ENCODE peak calls at places on chromosomes 1 and 21, in five cellular contexts. O, H, W, T and X are unnamed samples.
A peak's percentile ranks its signal among the peaks of the same experiment; 100 is the strongest.

GRCh38 chr1:70247768-70248167 is 26.6 kb downstream of the SRSF11 start:
- DNase-seq in O (no peak), H (no peak), W (no peak), T (no peak), X (no peak)

GRCh38 chr1:43890815-43891214 is 42.8 kb upstream of the ARTN start:
- DNase-seq in O (no peak), H (no peak), W (no peak), T (no peak), X (no peak)

GRCh38 chr1:2233997-2234761 is 6.1 kb downstream of the SKI start:
- DNase-seq in O (peak; percentile 96), H (peak; percentile 10), W (peak; percentile 97), T (no peak), X (no peak)

GRCh38 chr1:111769517-111770146 is 13.9 kb downstream of the DDX20 start:
- DNase-seq in O (no peak), H (peak; percentile 66), W (no peak), T (peak; percentile 41), X (peak; percentile 54)

GRCh38 chr1:228088586-228089498 is 6.3 kb downstream of the ARF1 start:
- DNase-seq in O (peak; percentile 40), H (no peak), W (peak; percentile 19), T (no peak), X (no peak)

GRCh38 chr21:32626633-32627196 is 14.5 kb upstream of the CFAP298 start:
- DNase-seq in O (no peak), H (no peak), W (no peak), T (no peak), X (no peak)

GRCh38 chr1:55329826-55330432 is 114.8 kb upstream of the USP24 start:
- DNase-seq in O (no peak), H (no peak), W (no peak), T (no peak), X (no peak)

GRCh38 chr1:29639741-29640427 is 403.6 kb downstream of the PTPRU start:
- DNase-seq in O (no peak), H (no peak), W (no peak), T (peak; percentile 7), X (no peak)

GRCh38 chr21:41698071-41698470 is 68.8 kb downstream of the RIPK4 start:
- DNase-seq in O (no peak), H (no peak), W (no peak), T (no peak), X (no peak)

GRCh38 chr1:111238056-111238795 is 10.7 kb downstream of the CHI3L2 start:
- DNase-seq in O (no peak), H (no peak), W (no peak), T (no peak), X (no peak)

GRCh38 chr1:211925016-211925415 is 94.5 kb upstream of the LPGAT1 start:
- DNase-seq in O (no peak), H (peak; percentile 52), W (no peak), T (peak; percentile 91), X (no peak)

GRCh38 chr1:192459467-192459866 is 116.1 kb upstream of the RGS1 start:
- DNase-seq in O (no peak), H (no peak), W (no peak), T (no peak), X (no peak)

GRCh38 chr1:151799179-151800022 is 5.8 kb downstream of the LINGO4 start:
- DNase-seq in O (no peak), H (peak; percentile 34), W (no peak), T (no peak), X (no peak)

GRCh38 chr1:102879439-102879993 is 228.8 kb downstream of the COL11A1 start:
- DNase-seq in O (no peak), H (no peak), W (no peak), T (no peak), X (no peak)

GRCh38 chr1:23376890-23377811 is 7.5 kb upstream of the ZNF436 start:
- DNase-seq in O (peak; percentile 58), H (no peak), W (no peak), T (no peak), X (no peak)

GRCh38 chr21:27248791-27249190 is 281.9 kb upstream of the ADAMTS5 start:
- DNase-seq in O (no peak), H (no peak), W (no peak), T (no peak), X (no peak)

GRCh38 chr21:9837946-9838801 is 683.2 kb upstream of the TPTE start:
- DNase-seq in O (no peak), H (no peak), W (no peak), T (no peak), X (no peak)

GRCh38 chr1:79554620-79555160 is 548.2 kb upstream of the ADGRL4 start:
- DNase-seq in O (no peak), H (no peak), W (no peak), T (no peak), X (no peak)

GRCh38 chr1:153728305-153729066 is 636 bp downstream of the INTS3 start:
- DNase-seq in O (peak; percentile 65), H (peak; percentile 86), W (peak; percentile 46), T (no peak), X (peak; percentile 54)

GRCh38 chr1:6601865-6602668 is 602 bp downstream of the KLHL21 start:
- DNase-seq in O (peak; percentile 77), H (peak; percentile 55), W (peak; percentile 51), T (peak; percentile 42), X (peak; percentile 68)

GRCh38 chr1:242651817-242652216 is 127.3 kb upstream of the PLD5 start:
- DNase-seq in O (no peak), H (peak; percentile 82), W (no peak), T (no peak), X (peak; percentile 16)

GRCh38 chr1:16718908-16719533 is 21.3 kb upstream of the RNU1-4 start:
- DNase-seq in O (no peak), H (no peak), W (no peak), T (no peak), X (no peak)

GRCh38 chr1:201876148-201876547 is 12.6 kb upstream of the SHISA4 start:
- DNase-seq in O (no peak), H (no peak), W (no peak), T (no peak), X (no peak)
- H3K36me3 ChIP-seq in O (peaks cover 10% of the 10 kb centered on the region), H (peaks cover 30% of the 10 kb centered on the region), W (peaks cover 18% of the 10 kb centered on the region), T (peaks cover 9% of the 10 kb centered on the region), X (peaks cover 59% of the 10 kb centered on the region)

GRCh38 chr1:46280092-46280491 is 23.3 kb downstream of the LRRC41 start:
- DNase-seq in O (no peak), H (no peak), W (no peak), T (no peak), X (no peak)

GRCh38 chr1:46275030-46275337 is 27.4 kb downstream of the RAD54L start:
- DNase-seq in O (no peak), H (no peak), W (no peak), T (no peak), X (no peak)

GRCh38 chr1:46278807-46279206 is 24.6 kb downstream of the LRRC41 start:
- DNase-seq in O (no peak), H (no peak), W (no peak), T (no peak), X (no peak)

GRCh38 chr1:46281021-46281420 is 22.4 kb downstream of the LRRC41 start:
- DNase-seq in O (no peak), H (no peak), W (no peak), T (no peak), X (no peak)

DNA sequence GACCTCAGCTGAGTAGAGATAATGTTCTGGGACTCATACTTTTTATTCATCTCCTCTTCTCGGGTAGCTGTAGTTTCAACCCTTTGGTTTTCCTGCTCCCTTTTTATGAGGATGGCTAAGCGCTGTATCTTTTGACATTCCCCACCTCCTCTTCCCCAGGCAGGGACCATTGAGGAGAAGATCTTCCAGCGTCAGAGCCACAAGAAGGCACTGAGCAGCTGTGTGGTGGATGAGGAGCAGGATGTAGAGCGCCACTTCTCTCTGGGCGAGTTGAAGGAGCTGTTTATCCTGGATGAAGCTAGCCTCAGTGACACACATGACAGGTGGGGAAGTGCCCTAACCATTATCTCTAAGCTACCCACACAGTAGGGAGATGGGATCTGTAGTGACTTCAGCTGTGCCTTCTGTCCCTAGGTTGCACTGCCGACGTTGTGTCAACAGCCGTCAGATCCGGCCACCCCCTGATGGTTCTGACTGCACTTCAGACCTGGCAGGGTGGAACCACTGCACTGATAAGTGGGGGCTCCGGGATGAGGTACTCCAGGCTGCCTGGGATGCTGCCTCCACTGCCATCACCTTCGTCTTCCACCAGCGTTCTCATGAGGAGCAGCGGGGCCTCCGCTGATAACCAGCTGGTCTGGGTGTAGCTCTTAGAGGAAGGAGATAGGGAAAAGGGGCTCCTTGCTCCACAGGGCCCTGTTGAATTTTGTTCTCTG is 25.6 kb downstream of the LRRC41 start:
- DNase-seq in O (no peak), H (no peak), W (no peak), T (no peak), X (no peak)
- H3K36me3 ChIP-seq in O (peaks cover 7% of the 10 kb centered on the region), H (peaks cover 47% of the 10 kb centered on the region), W (peaks cover 23% of the 10 kb centered on the region), T (peaks cover 10% of the 10 kb centered on the region), X (peaks cover 97% of the 10 kb centered on the region)

DNA sequence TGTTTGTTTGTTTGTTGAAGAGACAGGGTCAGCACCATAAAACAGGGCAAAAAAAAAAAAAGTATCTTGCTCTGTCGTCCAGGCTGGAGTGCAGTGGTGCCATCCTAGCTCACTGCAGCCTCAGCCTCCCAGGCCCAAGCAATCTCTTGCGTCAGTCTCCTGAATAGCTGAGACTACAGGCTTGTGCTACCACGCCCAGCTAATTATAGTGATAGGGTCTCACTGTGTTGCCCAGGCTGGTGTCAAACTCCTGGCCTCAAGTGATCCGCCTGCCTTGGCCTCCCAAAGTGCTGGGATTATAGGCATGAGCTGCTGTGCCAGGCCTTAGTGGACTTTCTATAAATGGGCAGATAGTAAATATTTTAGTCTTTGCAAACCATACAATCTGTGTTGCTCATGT is 19.2 kb downstream of the DDI2 start:
- DNase-seq in O (no peak), H (no peak), W (no peak), T (no peak), X (no peak)
- H3K36me3 ChIP-seq in O (peaks cover 6% of the 10 kb centered on the region), H (peaks cover 71% of the 10 kb centered on the region), W (peaks cover 63% of the 10 kb centered on the region), T (peaks cover 15% of the 10 kb centered on the region), X (peaks cover 99% of the 10 kb centered on the region)

GRCh38 chr1:165742194-165742593 is 26.5 kb downstream of the TMCO1 start:
- DNase-seq in O (no peak), H (no peak), W (no peak), T (peak; percentile 2), X (no peak)
- H3K36me3 ChIP-seq in O (peaks cover 4% of the 10 kb centered on the region), H (peaks cover 3% of the 10 kb centered on the region), W (peaks cover 48% of the 10 kb centered on the region), T (peaks cover 17% of the 10 kb centered on the region), X (peaks cover 85% of the 10 kb centered on the region)

DNA sequence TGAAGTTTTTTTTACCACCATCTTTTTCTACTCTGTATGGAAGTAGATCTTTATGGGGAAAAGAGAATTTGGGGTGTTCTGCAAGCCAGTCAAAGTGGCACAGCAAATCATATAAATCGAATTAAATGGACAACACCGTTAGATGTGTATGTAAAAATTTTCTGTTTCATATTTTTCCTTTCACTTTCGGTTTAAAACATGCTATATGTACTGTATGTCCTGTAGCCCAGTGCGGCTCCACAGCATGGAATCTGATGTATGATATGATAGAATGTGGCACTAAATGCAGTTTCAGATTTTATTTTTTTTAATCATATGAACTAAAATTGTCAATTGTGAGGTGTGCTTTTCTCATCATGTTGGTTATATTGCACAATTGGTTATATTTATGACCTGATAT is 32.9 kb downstream of the RAB4A start:
- DNase-seq in O (no peak), H (no peak), W (no peak), T (no peak), X (peak; percentile 12)
- H3K36me3 ChIP-seq in O (peaks cover 8% of the 10 kb centered on the region), H (peaks cover 13% of the 10 kb centered on the region), W (peaks cover 38% of the 10 kb centered on the region), T (peaks cover 8% of the 10 kb centered on the region), X (peaks cover 42% of the 10 kb centered on the region)

GRCh38 chr1:3888301-3888700 is 11.8 kb downstream of the C1orf174 start:
- DNase-seq in O (peak; percentile 24), H (no peak), W (no peak), T (no peak), X (no peak)
- H3K36me3 ChIP-seq in O (peaks cover 8% of the 10 kb centered on the region), H (peaks cover 12% of the 10 kb centered on the region), W (peaks cover 45% of the 10 kb centered on the region), T (no peaks in the 10 kb centered on the region), X (peaks cover 77% of the 10 kb centered on the region)

GRCh38 chr1:42758641-42759040 is 8.2 kb downstream of the P3H1 start:
- DNase-seq in O (no peak), H (no peak), W (no peak), T (no peak), X (no peak)
- H3K36me3 ChIP-seq in O (peaks cover 14% of the 10 kb centered on the region), H (peaks cover 44% of the 10 kb centered on the region), W (peaks cover 66% of the 10 kb centered on the region), T (no peaks in the 10 kb centered on the region), X (peaks cover 70% of the 10 kb centered on the region)